ENCODE peak calls at places on chromosome 19, in eight cellular contexts. S, Y, G, X, Z, M, R and T are unnamed samples.

GRCh38 chr19:38337360-38337653 is 1.7 kb downstream of the CATSPERG start:
- DNase-seq in S (no peak), Y (no peak), G (no peak), X (no peak), Z (no peak), M (no peak), R (peak; percentile 56), T (no peak)

GRCh38 chr19:50496189-50497029 is 14.6 kb downstream of the JOSD2 start:
- DNase-seq in S (no peak), Y (no peak), G (no peak), X (no peak), Z (peak; percentile 52), M (peak; percentile 56), R (no peak), T (no peak)

GRCh38 chr19:42166336-42166735 is 34.1 kb upstream of the POU2F2 start:
- DNase-seq in S (no peak), Y (no peak), G (no peak), X (no peak), Z (no peak), M (no peak), R (no peak), T (no peak)

GRCh38 chr19:15288146-15288963 is 44.0 kb downstream of the BRD4 start:
- DNase-seq in S (no peak), Y (no peak), G (peak; percentile 41), X (no peak), Z (no peak), M (no peak), R (no peak), T (peak; percentile 85)

GRCh38 chr19:8310342-8311055 is 2.3 kb upstream of the CD320 start:
- DNase-seq in S (no peak), Y (no peak), G (peak; percentile 20), X (peak; percentile 43), Z (no peak), M (no peak), R (no peak), T (peak; percentile 13)

GRCh38 chr19:1181606-1182005 is 7.5 kb upstream of the SBNO2 start:
- DNase-seq in S (no peak), Y (peak; percentile 20), G (peak; percentile 86), X (peak; percentile 88), Z (no peak), M (peak; percentile 87), R (peak; percentile 74), T (no peak)

GRCh38 chr19:3367572-3368440 is 1.4 kb downstream of the NFIC start:
- DNase-seq in S (no peak), Y (peak; percentile 62), G (no peak), X (no peak), Z (no peak), M (no peak), R (peak; percentile 92), T (no peak)

GRCh38 chr19:1000095-1000494 is at the start of gene GRIN3B:
- DNase-seq in S (no peak), Y (peak; percentile 49), G (peak; percentile 60), X (peak; percentile 69), Z (peak; percentile 85), M (peak; percentile 83), R (peak; percentile 98), T (peak; percentile 75)

GRCh38 chr19:3508771-3509535 is 2.8 kb downstream of the FZR1 start:
- DNase-seq in S (peak; percentile 41), Y (no peak), G (no peak), X (no peak), Z (no peak), M (no peak), R (no peak), T (no peak)

GRCh38 chr19:13969897-13970296 is 17.6 kb downstream of the DCAF15 start:
- DNase-seq in S (no peak), Y (no peak), G (no peak), X (no peak), Z (no peak), M (no peak), R (no peak), T (no peak)

GRCh38 chr19:35767288-35768081 is 7.9 kb upstream of the ARHGAP33 start:
- DNase-seq in S (no peak), Y (peak; percentile 90), G (no peak), X (no peak), Z (peak; percentile 82), M (no peak), R (no peak), T (no peak)

GRCh38 chr19:35109395-35110112 is 6.1 kb upstream of the FXYD3 start:
- DNase-seq in S (no peak), Y (no peak), G (peak; percentile 58), X (no peak), Z (no peak), M (no peak), R (no peak), T (no peak)

GRCh38 chr19:46787331-46788100 is 878 bp downstream of the SLC1A5 start:
- DNase-seq in S (peak; percentile 63), Y (peak; percentile 73), G (peak; percentile 55), X (no peak), Z (peak; percentile 65), M (peak; percentile 84), R (peak; percentile 89), T (peak; percentile 84)

GRCh38 chr19:50205681-50206138 is 2.3 kb downstream of the MYH14 start:
- DNase-seq in S (no peak), Y (no peak), G (peak; percentile 85), X (peak; percentile 57), Z (no peak), M (peak; percentile 84), R (peak; percentile 49), T (no peak)

GRCh38 chr19:45958763-45959516 is 14.7 kb downstream of the NOVA2 start:
- DNase-seq in S (peak; percentile 91), Y (no peak), G (no peak), X (no peak), Z (no peak), M (no peak), R (peak; percentile 52), T (no peak)

GRCh38 chr19:10112895-10113591 is 1.6 kb downstream of the P2RY11 start:
- DNase-seq in S (peak; percentile 23), Y (no peak), G (peak; percentile 64), X (no peak), Z (peak; percentile 24), M (peak; percentile 81), R (peak; percentile 94), T (peak; percentile 73)

GRCh38 chr19:48810151-48810550 is 678 bp downstream of the BCAT2 start:
- DNase-seq in S (no peak), Y (no peak), G (no peak), X (no peak), Z (no peak), M (no peak), R (no peak), T (no peak)

GRCh38 chr19:12162513-12162881 is 399 bp upstream of the ZNF136 start:
- DNase-seq in S (no peak), Y (no peak), G (no peak), X (no peak), Z (no peak), M (no peak), R (no peak), T (no peak)

GRCh38 chr19:4066176-4066606 is 508 bp downstream of the ZBTB7A start:
- DNase-seq in S (no peak), Y (peak; percentile 86), G (no peak), X (no peak), Z (no peak), M (peak; percentile 84), R (no peak), T (no peak)

GRCh38 chr19:55626350-55626749 is 2.0 kb upstream of the ZNF784 start:
- DNase-seq in S (no peak), Y (no peak), G (no peak), X (no peak), Z (no peak), M (no peak), R (no peak), T (no peak)

GRCh38 chr19:30406220-30406944 is 34.2 kb downstream of the ZNF536 start:
- DNase-seq in S (no peak), Y (no peak), G (no peak), X (no peak), Z (peak; percentile 70), M (no peak), R (no peak), T (peak; percentile 60)
- TF ChIP-seq CTCF in S (no peak), Y (no peak), G (no peak), X (no peak), Z (no peak), M (peak; percentile 33), R (no peak), T (peak; percentile 83)

GRCh38 chr19:44687898-44688297 is 11.1 kb upstream of the CEACAM16 start:
- DNase-seq in S (no peak), Y (no peak), G (no peak), X (no peak), Z (no peak), M (no peak), R (no peak), T (no peak)
- H3K4me1 ChIP-seq in S (peaks cover 11% of the 10 kb centered on the region), Y (peaks cover 4% of the 10 kb centered on the region), G (peaks cover 33% of the 10 kb centered on the region), X (no peaks in the 10 kb centered on the region), Z (peaks cover 8% of the 10 kb centered on the region), M (peaks cover 55% of the 10 kb centered on the region), R (peaks cover 25% of the 10 kb centered on the region), T (no peaks in the 10 kb centered on the region)

GRCh38 chr19:17303940-17304267 is 679 bp upstream of the ABHD8 start:
- DNase-seq in S (no peak), Y (no peak), G (no peak), X (no peak), Z (no peak), M (peak; percentile 76), R (no peak), T (no peak)

GRCh38 chr19:17305517-17306284 is at the start of gene MRPL34:
- DNase-seq in S (peak; percentile 97), Y (peak; percentile 96), G (peak; percentile 99), X (peak; percentile 98), Z (peak; percentile 98), M (peak; percentile 99), R (peak; percentile 98), T (peak; percentile 100)

GRCh38 chr19:17305211-17305516 is 508 bp upstream of the MRPL34 start:
- DNase-seq in S (no peak), Y (no peak), G (no peak), X (no peak), Z (no peak), M (no peak), R (no peak), T (no peak)

GRCh38 chr19:17303167-17303939 is at the start of gene ABHD8:
- DNase-seq in S (peak; percentile 91), Y (peak; percentile 98), G (peak; percentile 97), X (peak; percentile 96), Z (peak; percentile 98), M (peak; percentile 98), R (peak; percentile 100), T (peak; percentile 97)

GRCh38 chr19:17304386-17305047 is 1.2 kb upstream of the MRPL34 start:
- DNase-seq in S (no peak), Y (no peak), G (no peak), X (no peak), Z (no peak), M (peak; percentile 79), R (peak; percentile 21), T (no peak)
- H3K4me3 ChIP-seq in S (no peak overlapping the region), Y (no peak overlapping the region), G (no peak overlapping the region), X (no peak overlapping the region), Z (no peak overlapping the region), M (no peak overlapping the region), R (no peak overlapping the region), T (no peak overlapping the region)

DNA sequence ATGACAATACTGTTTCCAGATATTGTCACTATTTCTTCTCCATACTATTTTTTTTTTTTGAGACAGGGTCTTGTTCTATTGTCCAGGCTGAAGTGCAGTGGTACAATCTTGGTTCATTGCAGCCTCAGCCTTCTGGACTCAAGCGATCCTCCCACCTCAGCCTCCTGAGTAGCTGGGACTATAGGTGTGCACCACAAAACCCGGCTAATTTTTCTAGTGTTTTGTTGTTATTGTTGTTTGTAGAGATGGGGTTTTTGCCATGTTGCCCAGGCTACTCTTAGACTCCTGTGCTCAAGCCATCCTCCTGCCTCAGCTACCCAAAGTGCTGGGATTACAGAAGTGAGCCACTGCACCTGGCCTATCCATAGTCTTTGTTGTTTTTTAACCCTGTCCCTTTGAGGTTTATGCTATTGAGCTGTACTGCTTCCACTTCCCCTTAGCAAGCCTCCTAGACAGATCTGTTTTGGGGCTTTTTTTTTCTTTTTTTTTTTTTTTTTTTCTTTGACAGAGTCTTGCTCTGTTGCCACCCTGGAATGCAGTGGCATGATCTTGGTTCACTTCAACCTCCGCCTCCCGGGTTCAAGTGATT is 27.6 kb upstream of the MAP3K10 start:
- DNase-seq in S (no peak), Y (no peak), G (no peak), X (no peak), Z (no peak), M (no peak), R (no peak), T (no peak)
- TF ChIP-seq CTCF in S (no peak), Y (no peak), G (no peak), X (no peak), Z (no peak), M (no peak), R (no peak), T (no peak)